ENCODE peak calls at places on chromosome 15, in seven cellular contexts. One of them, this sample, is unnamed.
A peak's percentile ranks its signal among the peaks of the same experiment; 100 is the strongest.

GRCh38 chr15:78951841-78952238 is 7.0 kb upstream of the CTSH start:
- DNase-seq in GM13977: no peak
- DNase-seq in progenitor cell of endocrine pancreas: no peak
- DNase-seq in naive thymus-derived CD4-positive, alpha-beta T cell: no peak
- DNase-seq in AG04450: no peak
- DNase-seq in NB4: no peak
- DNase-seq in type B pancreatic cell: no peak
- DNase-seq in this sample: no peak

GRCh38 chr15:33201376-33202189 is 7.1 kb upstream of the FMN1 start:
- DNase-seq in GM13977: peak; percentile 54
- DNase-seq in progenitor cell of endocrine pancreas: peak; percentile 13
- DNase-seq in naive thymus-derived CD4-positive, alpha-beta T cell: peak; percentile 25
- DNase-seq in AG04450: no peak
- DNase-seq in NB4: peak; percentile 47
- DNase-seq in type B pancreatic cell: no peak
- DNase-seq in this sample: no peak

GRCh38 chr15:61750271-61751084 is 309.8 kb downstream of the VPS13C start:
- DNase-seq in GM13977: no peak
- DNase-seq in progenitor cell of endocrine pancreas: no peak
- DNase-seq in naive thymus-derived CD4-positive, alpha-beta T cell: no peak
- DNase-seq in AG04450: no peak
- DNase-seq in NB4: no peak
- DNase-seq in type B pancreatic cell: no peak
- DNase-seq in this sample: no peak

GRCh38 chr15:67405208-67406191 is 115.4 kb upstream of the C15orf61 start:
- DNase-seq in GM13977: no peak
- DNase-seq in progenitor cell of endocrine pancreas: no peak
- DNase-seq in naive thymus-derived CD4-positive, alpha-beta T cell: no peak
- DNase-seq in AG04450: peak; percentile 11
- DNase-seq in NB4: no peak
- DNase-seq in type B pancreatic cell: no peak
- DNase-seq in this sample: no peak

GRCh38 chr15:46251873-46252272 is 617.0 kb downstream of the SQOR start:
- DNase-seq in GM13977: no peak
- DNase-seq in progenitor cell of endocrine pancreas: no peak
- DNase-seq in naive thymus-derived CD4-positive, alpha-beta T cell: no peak
- DNase-seq in AG04450: no peak
- DNase-seq in NB4: no peak
- DNase-seq in type B pancreatic cell: no peak
- DNase-seq in this sample: no peak

GRCh38 chr15:50227076-50227475 is 38.5 kb downstream of the HDC start:
- DNase-seq in GM13977: no peak
- DNase-seq in progenitor cell of endocrine pancreas: no peak
- DNase-seq in naive thymus-derived CD4-positive, alpha-beta T cell: no peak
- DNase-seq in AG04450: peak; percentile 34
- DNase-seq in NB4: no peak
- DNase-seq in type B pancreatic cell: no peak
- DNase-seq in this sample: peak; percentile 17

GRCh38 chr15:81813215-81813614 is 232.6 kb downstream of the MEX3B start:
- DNase-seq in GM13977: no peak
- DNase-seq in progenitor cell of endocrine pancreas: no peak
- DNase-seq in naive thymus-derived CD4-positive, alpha-beta T cell: no peak
- DNase-seq in AG04450: no peak
- DNase-seq in NB4: no peak
- DNase-seq in type B pancreatic cell: no peak
- DNase-seq in this sample: no peak

GRCh38 chr15:98666441-98666840 is 18.1 kb downstream of the IGF1R start:
- DNase-seq in GM13977: no peak
- DNase-seq in progenitor cell of endocrine pancreas: no peak
- DNase-seq in naive thymus-derived CD4-positive, alpha-beta T cell: no peak
- DNase-seq in AG04450: no peak
- DNase-seq in NB4: no peak
- DNase-seq in type B pancreatic cell: no peak
- DNase-seq in this sample: no peak

GRCh38 chr15:89660556-89660955 is 5.3 kb upstream of the KIF7 start:
- DNase-seq in GM13977: no peak
- DNase-seq in progenitor cell of endocrine pancreas: no peak
- DNase-seq in naive thymus-derived CD4-positive, alpha-beta T cell: no peak
- DNase-seq in AG04450: no peak
- DNase-seq in NB4: no peak
- DNase-seq in type B pancreatic cell: no peak
- DNase-seq in this sample: no peak

GRCh38 chr15:92832992-92833438 is 67.1 kb upstream of the CHD2 start:
- DNase-seq in GM13977: no peak
- DNase-seq in progenitor cell of endocrine pancreas: no peak
- DNase-seq in naive thymus-derived CD4-positive, alpha-beta T cell: no peak
- DNase-seq in AG04450: no peak
- DNase-seq in NB4: peak; percentile 61
- DNase-seq in type B pancreatic cell: no peak
- DNase-seq in this sample: no peak

GRCh38 chr15:101201411-101202174 is 50.3 kb downstream of the CHSY1 start:
- DNase-seq in GM13977: no peak
- DNase-seq in progenitor cell of endocrine pancreas: no peak
- DNase-seq in naive thymus-derived CD4-positive, alpha-beta T cell: no peak
- DNase-seq in AG04450: peak; percentile 93
- DNase-seq in NB4: peak; percentile 91
- DNase-seq in type B pancreatic cell: no peak
- DNase-seq in this sample: peak; percentile 93

GRCh38 chr15:47410243-47410642 is 307.1 kb upstream of the SEMA6D start:
- DNase-seq in GM13977: no peak
- DNase-seq in progenitor cell of endocrine pancreas: no peak
- DNase-seq in naive thymus-derived CD4-positive, alpha-beta T cell: no peak
- DNase-seq in AG04450: no peak
- DNase-seq in NB4: peak; percentile 4
- DNase-seq in type B pancreatic cell: no peak
- DNase-seq in this sample: no peak

GRCh38 chr15:75606711-75607684 is 18.5 kb downstream of the SNUPN start:
- DNase-seq in GM13977: no peak
- DNase-seq in progenitor cell of endocrine pancreas: no peak
- DNase-seq in naive thymus-derived CD4-positive, alpha-beta T cell: peak; percentile 43
- DNase-seq in AG04450: no peak
- DNase-seq in NB4: peak; percentile 36
- DNase-seq in type B pancreatic cell: no peak
- DNase-seq in this sample: no peak

GRCh38 chr15:88621789-88622604 is 857 bp downstream of the AEN start:
- DNase-seq in GM13977: peak; percentile 70
- DNase-seq in progenitor cell of endocrine pancreas: no peak
- DNase-seq in naive thymus-derived CD4-positive, alpha-beta T cell: peak; percentile 63
- DNase-seq in AG04450: no peak
- DNase-seq in NB4: peak; percentile 72
- DNase-seq in type B pancreatic cell: no peak
- DNase-seq in this sample: no peak

GRCh38 chr15:63573533-63573932 is 23.7 kb upstream of the FBXL22 start:
- DNase-seq in GM13977: no peak
- DNase-seq in progenitor cell of endocrine pancreas: no peak
- DNase-seq in naive thymus-derived CD4-positive, alpha-beta T cell: no peak
- DNase-seq in AG04450: no peak
- DNase-seq in NB4: no peak
- DNase-seq in type B pancreatic cell: no peak
- DNase-seq in this sample: peak; percentile 17

GRCh38 chr15:79969175-79969574 is 1.8 kb downstream of the BCL2A1 start:
- DNase-seq in GM13977: no peak
- DNase-seq in progenitor cell of endocrine pancreas: no peak
- DNase-seq in naive thymus-derived CD4-positive, alpha-beta T cell: no peak
- DNase-seq in AG04450: no peak
- DNase-seq in NB4: no peak
- DNase-seq in type B pancreatic cell: no peak
- DNase-seq in this sample: peak; percentile 43

GRCh38 chr15:91413142-91413541 is 313.1 kb downstream of the SV2B start:
- DNase-seq in GM13977: no peak
- DNase-seq in progenitor cell of endocrine pancreas: no peak
- DNase-seq in naive thymus-derived CD4-positive, alpha-beta T cell: no peak
- DNase-seq in AG04450: no peak
- DNase-seq in NB4: no peak
- DNase-seq in type B pancreatic cell: no peak
- DNase-seq in this sample: no peak

GRCh38 chr15:66870880-66871388 is 168.9 kb downstream of the SMAD6 start:
- DNase-seq in GM13977: no peak
- DNase-seq in progenitor cell of endocrine pancreas: no peak
- DNase-seq in naive thymus-derived CD4-positive, alpha-beta T cell: no peak
- DNase-seq in AG04450: no peak
- DNase-seq in NB4: no peak
- DNase-seq in type B pancreatic cell: no peak
- DNase-seq in this sample: no peak

GRCh38 chr15:60745469-60745971 is 266.6 kb upstream of the ICE2 start:
- DNase-seq in GM13977: no peak
- DNase-seq in progenitor cell of endocrine pancreas: no peak
- DNase-seq in naive thymus-derived CD4-positive, alpha-beta T cell: no peak
- DNase-seq in AG04450: no peak
- DNase-seq in NB4: no peak
- DNase-seq in type B pancreatic cell: no peak
- DNase-seq in this sample: no peak

GRCh38 chr15:38873151-38873550 is 308.5 kb upstream of the RASGRP1 start:
- DNase-seq in GM13977: no peak
- DNase-seq in progenitor cell of endocrine pancreas: no peak
- DNase-seq in naive thymus-derived CD4-positive, alpha-beta T cell: no peak
- DNase-seq in AG04450: no peak
- DNase-seq in NB4: no peak
- DNase-seq in type B pancreatic cell: no peak
- DNase-seq in this sample: no peak

GRCh38 chr15:25858952-25859760 is 4.0 kb downstream of the ATP10A start:
- DNase-seq in GM13977: no peak
- DNase-seq in progenitor cell of endocrine pancreas: no peak
- DNase-seq in naive thymus-derived CD4-positive, alpha-beta T cell: no peak
- DNase-seq in AG04450: no peak
- DNase-seq in NB4: no peak
- DNase-seq in type B pancreatic cell: no peak
- DNase-seq in this sample: no peak

GRCh38 chr15:90095521-90095959 is 6.7 kb downstream of the IDH2 start:
- DNase-seq in GM13977: peak; percentile 31
- DNase-seq in progenitor cell of endocrine pancreas: no peak
- DNase-seq in naive thymus-derived CD4-positive, alpha-beta T cell: no peak
- DNase-seq in AG04450: no peak
- DNase-seq in NB4: peak; percentile 1
- DNase-seq in type B pancreatic cell: no peak
- DNase-seq in this sample: no peak

GRCh38 chr15:91995146-91995545 is 141.6 kb downstream of the SLCO3A1 start:
- DNase-seq in GM13977: no peak
- DNase-seq in progenitor cell of endocrine pancreas: no peak
- DNase-seq in naive thymus-derived CD4-positive, alpha-beta T cell: no peak
- DNase-seq in AG04450: no peak
- DNase-seq in NB4: no peak
- DNase-seq in type B pancreatic cell: no peak
- DNase-seq in this sample: no peak

GRCh38 chr15:39801641-39802309 is 19.1 kb upstream of the FSIP1 start:
- DNase-seq in GM13977: peak; percentile 48
- DNase-seq in progenitor cell of endocrine pancreas: no peak
- DNase-seq in naive thymus-derived CD4-positive, alpha-beta T cell: no peak
- DNase-seq in AG04450: no peak
- DNase-seq in NB4: peak; percentile 20
- DNase-seq in type B pancreatic cell: no peak
- DNase-seq in this sample: no peak

GRCh38 chr15:60733196-60733595 is 254.3 kb upstream of the ICE2 start:
- DNase-seq in GM13977: no peak
- DNase-seq in progenitor cell of endocrine pancreas: no peak
- DNase-seq in naive thymus-derived CD4-positive, alpha-beta T cell: no peak
- DNase-seq in AG04450: no peak
- DNase-seq in NB4: no peak
- DNase-seq in type B pancreatic cell: no peak
- DNase-seq in this sample: no peak

GRCh38 chr15:64586974-64587373 is 126.6 kb downstream of the ZNF609 start:
- DNase-seq in GM13977: no peak
- DNase-seq in progenitor cell of endocrine pancreas: no peak
- DNase-seq in naive thymus-derived CD4-positive, alpha-beta T cell: no peak
- DNase-seq in AG04450: no peak
- DNase-seq in NB4: no peak
- DNase-seq in type B pancreatic cell: no peak
- DNase-seq in this sample: peak; percentile 61

GRCh38 chr15:99426431-99427105 is 139.2 kb upstream of the MEF2A start:
- DNase-seq in GM13977: no peak
- DNase-seq in progenitor cell of endocrine pancreas: no peak
- DNase-seq in naive thymus-derived CD4-positive, alpha-beta T cell: no peak
- DNase-seq in AG04450: no peak
- DNase-seq in NB4: no peak
- DNase-seq in type B pancreatic cell: no peak
- DNase-seq in this sample: no peak

GRCh38 chr15:100880139-100880896 is 687 bp downstream of the ALDH1A3 start:
- DNase-seq in GM13977: peak; percentile 42
- DNase-seq in progenitor cell of endocrine pancreas: no peak
- DNase-seq in naive thymus-derived CD4-positive, alpha-beta T cell: no peak
- DNase-seq in AG04450: no peak
- DNase-seq in NB4: no peak
- DNase-seq in type B pancreatic cell: no peak
- DNase-seq in this sample: no peak

GRCh38 chr15:75054172-75054897 is 30.9 kb downstream of the PPCDC start:
- DNase-seq in GM13977: no peak
- DNase-seq in progenitor cell of endocrine pancreas: no peak
- DNase-seq in naive thymus-derived CD4-positive, alpha-beta T cell: no peak
- DNase-seq in AG04450: no peak
- DNase-seq in NB4: no peak
- DNase-seq in type B pancreatic cell: no peak
- DNase-seq in this sample: peak; percentile 61

GRCh38 chr15:57158589-57158988 is 217.7 kb upstream of the CGNL1 start:
- DNase-seq in GM13977: no peak
- DNase-seq in progenitor cell of endocrine pancreas: no peak
- DNase-seq in naive thymus-derived CD4-positive, alpha-beta T cell: no peak
- DNase-seq in AG04450: no peak
- DNase-seq in NB4: no peak
- DNase-seq in type B pancreatic cell: no peak
- DNase-seq in this sample: peak; percentile 41

GRCh38 chr15:51678081-51678480 is 3.2 kb upstream of the SCG3 start:
- DNase-seq in GM13977: no peak
- DNase-seq in progenitor cell of endocrine pancreas: no peak
- DNase-seq in naive thymus-derived CD4-positive, alpha-beta T cell: no peak
- DNase-seq in AG04450: no peak
- DNase-seq in NB4: no peak
- DNase-seq in type B pancreatic cell: no peak
- DNase-seq in this sample: no peak

GRCh38 chr15:71761649-71762048 is 48.7 kb upstream of the NR2E3 start:
- DNase-seq in GM13977: no peak
- DNase-seq in progenitor cell of endocrine pancreas: no peak
- DNase-seq in naive thymus-derived CD4-positive, alpha-beta T cell: no peak
- DNase-seq in AG04450: peak; percentile 45
- DNase-seq in NB4: peak; percentile 11
- DNase-seq in type B pancreatic cell: no peak
- DNase-seq in this sample: peak; percentile 71

GRCh38 chr15:98790270-98790669 is 141.9 kb downstream of the IGF1R start:
- DNase-seq in GM13977: no peak
- DNase-seq in progenitor cell of endocrine pancreas: no peak
- DNase-seq in naive thymus-derived CD4-positive, alpha-beta T cell: no peak
- DNase-seq in AG04450: no peak
- DNase-seq in NB4: no peak
- DNase-seq in type B pancreatic cell: no peak
- DNase-seq in this sample: no peak

GRCh38 chr15:64642875-64643274 is 132.5 kb downstream of the RBPMS2 start:
- DNase-seq in GM13977: no peak
- DNase-seq in progenitor cell of endocrine pancreas: no peak
- DNase-seq in naive thymus-derived CD4-positive, alpha-beta T cell: no peak
- DNase-seq in AG04450: no peak
- DNase-seq in NB4: no peak
- DNase-seq in type B pancreatic cell: no peak
- DNase-seq in this sample: no peak

GRCh38 chr15:88655103-88655553 is 16.3 kb downstream of the ISG20 start:
- DNase-seq in GM13977: no peak
- DNase-seq in progenitor cell of endocrine pancreas: no peak
- DNase-seq in naive thymus-derived CD4-positive, alpha-beta T cell: no peak
- DNase-seq in AG04450: no peak
- DNase-seq in NB4: no peak
- DNase-seq in type B pancreatic cell: no peak
- DNase-seq in this sample: no peak

GRCh38 chr15:70210538-70210937 is 112.8 kb upstream of the TLE3 start:
- DNase-seq in GM13977: no peak
- DNase-seq in progenitor cell of endocrine pancreas: no peak
- DNase-seq in naive thymus-derived CD4-positive, alpha-beta T cell: no peak
- DNase-seq in AG04450: no peak
- DNase-seq in NB4: no peak
- DNase-seq in type B pancreatic cell: no peak
- DNase-seq in this sample: no peak

GRCh38 chr15:70936326-70936725 is 43.7 kb downstream of the LRRC49 start:
- DNase-seq in GM13977: no peak
- DNase-seq in progenitor cell of endocrine pancreas: no peak
- DNase-seq in naive thymus-derived CD4-positive, alpha-beta T cell: no peak
- DNase-seq in AG04450: no peak
- DNase-seq in NB4: no peak
- DNase-seq in type B pancreatic cell: no peak
- DNase-seq in this sample: no peak

GRCh38 chr15:38503497-38503896 is 49.6 kb downstream of the FAM98B start:
- DNase-seq in GM13977: no peak
- DNase-seq in progenitor cell of endocrine pancreas: no peak
- DNase-seq in naive thymus-derived CD4-positive, alpha-beta T cell: no peak
- DNase-seq in AG04450: no peak
- DNase-seq in NB4: no peak
- DNase-seq in type B pancreatic cell: no peak
- DNase-seq in this sample: no peak